ENCODE peak calls at places on chromosomes 11 and 22, in five cellular contexts. B is K562, F is IMR-90, D is HepG2, V is neuronal stem cell. S is an unnamed sample.

GRCh38 chr11:133902506-133902905 is 54.3 kb downstream of the IGSF9B start:
- DNase-seq in F (no peak), V (no peak), B (no peak), D (no peak), S (no peak)

GRCh38 chr11:70760416-70761020 is 362.2 kb downstream of the CTTN start:
- DNase-seq in F (no peak), V (no peak), D (no peak), B (no peak), S (no peak)

GRCh38 chr22:47567126-47567730 is 804.8 kb downstream of the TBC1D22A start:
- DNase-seq in D (no peak), F (no peak), V (no peak), B (no peak), S (no peak)

GRCh38 chr11:19832166-19832750 is 119.6 kb downstream of the NAV2 start:
- DNase-seq in F (no peak), D (no peak), V (no peak), B (no peak), S (no peak)

GRCh38 chr22:37471721-37472417 is 14.3 kb downstream of the MFNG start:
- DNase-seq in D (no peak), F (no peak), V (no peak), B (no peak), S (no peak)

GRCh38 chr11:68270334-68271022 is 1.3 kb downstream of the C11orf24 start:
- DNase-seq in B (no peak), V (no peak), D (peak; percentile 64), F (no peak), S (no peak)

GRCh38 chr11:128894685-128895084 is 3.5 kb downstream of the KCNJ5 start:
- DNase-seq in D (peak; percentile 8), V (no peak), B (peak; percentile 21), F (no peak), S (no peak)

GRCh38 chr11:68008381-68009337 is 1.5 kb upstream of the ALDH3B1 start:
- DNase-seq in F (no peak), B (no peak), V (no peak), D (no peak), S (no peak)

GRCh38 chr11:27795955-27796861 is 96.0 kb upstream of the BDNF start:
- DNase-seq in D (no peak), V (peak; percentile 57), F (peak; percentile 9), B (no peak), S (no peak)

GRCh38 chr11:78189851-78190250 is 1.1 kb downstream of the USP35 start:
- DNase-seq in F (no peak), D (no peak), B (no peak), V (no peak), S (no peak)
- H3K9ac ChIP-seq in F (peak overlapping the region; percentile 80), D (peak overlapping the region; percentile 64), B (no peak overlapping the region), V (no peak overlapping the region), S (peak overlapping the region; percentile 87)

GRCh38 chr11:102983491-102983890 is 28.0 kb upstream of the MMP13 start:
- DNase-seq in D (no peak), V (no peak), F (no peak), B (no peak), S (no peak)

GRCh38 chr11:102990145-102990544 is 34.6 kb upstream of the MMP13 start:
- DNase-seq in B (no peak), D (no peak), V (no peak), F (peak; percentile 26), S (no peak)

GRCh38 chr11:102989379-102990047 is 34.0 kb upstream of the MMP13 start:
- DNase-seq in D (no peak), B (no peak), V (no peak), F (peak; percentile 79), S (no peak)

GRCh38 chr11:102985850-102986249 is 30.3 kb upstream of the MMP13 start:
- DNase-seq in B (no peak), D (no peak), V (no peak), F (no peak), S (no peak)

GRCh38 chr11:102986815-102987214 is 31.3 kb upstream of the MMP13 start:
- DNase-seq in F (peak; percentile 88), D (no peak), B (no peak), V (no peak), S (no peak)
- H3K4me2 ChIP-seq in F (no peak overlapping the region), D (no peak overlapping the region), B (no peak overlapping the region), V (no peak overlapping the region), S (no peak overlapping the region)

DNA sequence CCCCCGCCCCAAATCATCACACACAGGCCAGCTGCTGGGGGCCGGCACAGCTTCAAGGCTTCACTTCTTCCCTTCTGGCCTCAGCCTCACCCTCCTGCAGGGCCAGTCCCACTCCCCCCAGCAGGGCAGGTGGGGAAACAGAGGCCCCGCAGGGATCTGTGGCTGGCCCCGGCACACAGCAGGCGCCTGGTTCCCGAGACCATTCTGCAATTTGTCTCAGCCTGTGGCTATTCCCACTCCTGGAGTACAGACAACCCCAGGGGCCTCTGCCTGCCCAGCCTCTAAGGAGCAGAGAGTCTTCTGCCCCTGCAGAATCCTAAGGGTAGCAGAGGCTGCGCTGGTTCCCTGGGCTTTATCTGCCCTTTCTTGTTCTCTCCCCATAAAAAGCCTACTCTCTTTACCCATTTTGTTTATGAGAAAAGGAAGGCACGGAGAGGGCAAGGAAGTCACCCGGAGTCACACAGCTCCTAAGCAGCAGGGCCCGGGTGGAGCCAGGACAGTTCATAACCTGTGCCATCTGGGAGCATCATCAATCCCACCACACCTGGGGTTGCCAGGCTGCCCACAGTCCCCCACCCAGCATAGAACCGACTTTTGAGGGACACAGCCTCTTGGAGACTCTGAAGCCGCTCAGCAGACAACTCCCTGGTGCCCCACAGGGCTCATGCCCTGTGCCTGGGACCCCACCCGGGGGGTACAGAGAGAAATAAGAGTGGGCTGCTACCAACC is 17.4 kb upstream of the LINC01488 start:
- DNase-seq in B (no peak), D (no peak), V (no peak), F (no peak), S (no peak)
- H3K9ac ChIP-seq in B (no peak overlapping the region), D (no peak overlapping the region), V (no peak overlapping the region), F (no peak overlapping the region), S (no peak overlapping the region)

GRCh38 chr11:69684651-69685050 is 9.5 kb upstream of the LTO1 start:
- DNase-seq in B (no peak), D (no peak), F (no peak), V (no peak), S (no peak)

GRCh38 chr11:69683764-69684333 is 8.7 kb upstream of the LTO1 start:
- DNase-seq in B (peak; percentile 38), D (peak; percentile 80), V (no peak), F (no peak), S (no peak)

GRCh38 chr11:69686452-69686851 is 11.3 kb upstream of the LTO1 start:
- DNase-seq in V (no peak), F (no peak), D (no peak), B (no peak), S (no peak)

GRCh38 chr11:69686856-69687255 is 11.7 kb upstream of the LTO1 start:
- DNase-seq in B (no peak), D (no peak), F (no peak), V (no peak), S (no peak)

GRCh38 chr11:69685348-69685747 is 10.2 kb upstream of the LTO1 start:
- DNase-seq in F (no peak), B (no peak), D (no peak), V (no peak), S (no peak)
- H3K4me2 ChIP-seq in F (no peak overlapping the region), B (peak overlapping the region; percentile 37), D (peak overlapping the region; percentile 49), V (no peak overlapping the region), S (peak overlapping the region; percentile 34)

GRCh38 chr11:109033627-109034340 is 368.9 kb downstream of the DDX10 start:
- DNase-seq in F (peak; percentile 89), D (no peak), B (no peak), V (no peak), S (no peak)
- H3K9ac ChIP-seq in F (no peak overlapping the region), D (no peak overlapping the region), B (no peak overlapping the region), V (no peak overlapping the region), S (no peak overlapping the region)

DNA sequence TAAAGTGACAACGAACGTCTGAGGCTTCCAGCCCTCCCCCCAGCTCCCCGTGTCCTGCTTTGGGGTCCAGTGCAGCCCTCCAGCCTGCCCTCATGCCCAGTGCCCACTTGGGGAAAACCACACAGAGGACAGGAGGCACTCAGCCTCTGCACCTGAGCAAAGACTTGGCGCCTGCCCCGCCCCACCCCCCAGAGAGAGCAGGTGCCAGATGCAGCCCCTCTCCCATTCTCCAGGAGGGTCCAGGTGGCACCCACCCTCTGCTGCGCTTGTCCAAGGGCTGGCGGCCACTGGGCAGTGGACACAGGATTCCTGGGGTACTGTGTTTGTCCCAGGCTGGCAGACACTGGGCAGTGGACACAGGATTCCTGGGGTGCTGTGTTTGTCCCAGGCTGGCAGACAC is 15.7 kb downstream of the RNH1 start:
- DNase-seq in F (no peak), V (no peak), B (no peak), D (no peak), S (no peak)
- H3K4me2 ChIP-seq in F (no peak overlapping the region), V (no peak overlapping the region), B (no peak overlapping the region), D (no peak overlapping the region), S (no peak overlapping the region)

GRCh38 chr22:27296091-27296675 is 505.4 kb downstream of the MN1 start:
- DNase-seq in D (no peak), F (no peak), B (no peak), V (no peak), S (no peak)

GRCh38 chr22:27299181-27300085 is 502.1 kb downstream of the MN1 start:
- DNase-seq in B (peak; percentile 17), V (no peak), F (no peak), D (no peak), S (no peak)

GRCh38 chr22:27297125-27297524 is 504.4 kb downstream of the MN1 start:
- DNase-seq in V (no peak), D (no peak), F (no peak), B (no peak), S (no peak)

GRCh38 chr22:27300661-27301285 is 500.8 kb downstream of the MN1 start:
- DNase-seq in B (no peak), V (no peak), D (no peak), F (no peak), S (no peak)

GRCh38 chr22:27298387-27299141 is 503.0 kb downstream of the MN1 start:
- DNase-seq in F (no peak), B (no peak), D (no peak), V (no peak), S (no peak)
- H3K9ac ChIP-seq in F (no peak overlapping the region), B (no peak overlapping the region), D (no peak overlapping the region), V (no peak overlapping the region), S (no peak overlapping the region)

DNA sequence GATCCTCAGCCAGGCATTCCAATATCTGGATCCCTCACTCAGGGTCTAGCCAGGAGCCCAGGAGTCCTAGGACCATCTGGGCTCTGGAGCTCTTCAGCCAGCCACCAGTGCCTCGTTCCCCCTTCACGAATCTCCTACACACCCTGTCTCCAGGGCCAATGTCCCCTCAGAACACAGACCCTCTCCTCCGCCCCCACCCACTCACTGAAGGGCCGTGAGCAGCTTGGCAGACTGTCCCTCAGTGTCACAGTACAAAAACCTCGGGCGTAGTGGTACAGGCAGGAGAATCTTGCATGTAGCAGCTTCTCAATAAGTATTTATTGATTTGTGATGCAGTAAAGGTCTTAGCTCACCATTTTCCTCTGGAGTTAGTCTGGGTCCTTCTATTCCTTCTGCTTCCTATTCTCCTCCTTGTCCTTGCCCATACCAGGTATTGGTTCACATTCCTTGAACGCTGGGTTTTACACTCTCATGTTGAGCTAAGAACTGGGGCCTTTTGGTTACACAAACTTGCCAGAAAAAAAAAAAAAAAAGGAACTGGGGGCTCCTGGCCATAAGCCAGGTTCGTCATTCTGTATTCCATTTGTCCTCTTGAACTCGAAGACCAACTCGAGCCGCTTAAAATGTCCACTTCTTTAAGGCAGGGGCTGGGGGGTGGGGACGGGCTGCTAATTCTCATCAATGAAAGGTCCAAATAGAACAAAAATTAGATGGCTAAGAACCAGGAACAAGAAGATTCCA is 2.3 kb downstream of the CXCR5 start:
- DNase-seq in B (no peak), F (no peak), D (no peak), V (no peak), S (no peak)
- H3K4me2 ChIP-seq in B (no peak overlapping the region), F (no peak overlapping the region), D (no peak overlapping the region), V (no peak overlapping the region), S (no peak overlapping the region)